ENCODE peak calls at places on chromosomes 11 and 22, in five cellular contexts. G is lower lobe of right lung, Z is mammary epithelial cell, N is neural progenitor cell, E is psoas muscle. I is an unnamed sample.

GRCh38 chr11:93407777-93408401 is 77.3 kb downstream of the DEUP1 start:
- DNase-seq in E (no peak), G (no peak), N (no peak), Z (peak; percentile 26), I (no peak)

GRCh38 chr11:16171882-16172281 is 184.5 kb downstream of the SOX6 start:
- DNase-seq in N (no peak), G (no peak), Z (no peak), E (no peak), I (no peak)

GRCh38 chr22:45504703-45505341 is 2.1 kb downstream of the FBLN1 start:
- DNase-seq in G (no peak), Z (peak; percentile 34), E (peak; percentile 79), N (peak; percentile 95), I (peak; percentile 65)

GRCh38 chr11:124745835-124746620 is 6.0 kb downstream of the VSIG2 start:
- DNase-seq in G (no peak), Z (no peak), N (peak; percentile 50), E (no peak), I (no peak)

GRCh38 chr11:5349550-5349949 is 1.8 kb upstream of the OR51B6 start:
- DNase-seq in E (no peak), N (no peak), G (no peak), Z (no peak), I (no peak)

GRCh38 chr11:15412054-15412453 is 297.3 kb downstream of the INSC start:
- DNase-seq in E (no peak), G (no peak), Z (peak; percentile 1), N (no peak), I (no peak)

GRCh38 chr22:37162221-37163095 is 12.7 kb upstream of the IL2RB start:
- DNase-seq in N (no peak), E (peak; percentile 34), Z (no peak), G (no peak), I (no peak)

GRCh38 chr22:50175921-50176849 is 5.7 kb downstream of the PANX2 start:
- DNase-seq in G (peak; percentile 31), E (peak; percentile 45), N (no peak), Z (no peak), I (no peak)

GRCh38 chr11:82494988-82495432 is 238.7 kb downstream of the FAM181B start:
- DNase-seq in G (no peak), N (peak; percentile 62), E (no peak), Z (peak; percentile 4), I (no peak)

GRCh38 chr11:2474059-2474901 is 29.5 kb downstream of the KCNQ1 start:
- DNase-seq in N (no peak), E (no peak), Z (no peak), G (peak; percentile 70), I (no peak)

GRCh38 chr11:102387056-102387781 is 40.2 kb downstream of the BIRC2 start:
- DNase-seq in N (no peak), Z (no peak), E (no peak), G (no peak), I (no peak)

GRCh38 chr11:36391062-36391461 is 95.0 kb downstream of the PRR5L start:
- DNase-seq in N (no peak), G (no peak), E (no peak), Z (no peak), I (no peak)

GRCh38 chr11:11171854-11172253 is 181.2 kb downstream of the CSNK2A3 start:
- DNase-seq in N (no peak), Z (no peak), G (no peak), E (no peak), I (no peak)

GRCh38 chr11:66607126-66607834 is 9.2 kb upstream of the RBM14 start:
- DNase-seq in E (peak; percentile 83), N (no peak), G (no peak), Z (peak; percentile 56), I (peak; percentile 86)

GRCh38 chr11:45089845-45090499 is 56.5 kb upstream of the PRDM11 start:
- DNase-seq in G (no peak), Z (peak; percentile 40), E (no peak), N (peak; percentile 63), I (no peak)

GRCh38 chr11:128949791-128950454 is 7.3 kb upstream of the TP53AIP1 start:
- DNase-seq in E (no peak), N (no peak), Z (no peak), G (no peak), I (no peak)

GRCh38 chr22:28882545-28882877 is 861 bp upstream of the ZNRF3 start:
- DNase-seq in N (no peak), G (no peak), E (no peak), Z (no peak), I (no peak)

GRCh38 chr11:129896062-129896461 is 684 bp upstream of the NFRKB start:
- DNase-seq in G (peak; percentile 57), N (no peak), E (no peak), Z (no peak), I (no peak)

GRCh38 chr11:66976048-66976467 is 954 bp downstream of the C11orf86 start:
- DNase-seq in G (no peak), Z (no peak), E (no peak), N (peak; percentile 76), I (no peak)

GRCh38 chr11:61832758-61833157 is 4.7 kb downstream of the FADS2 start:
- DNase-seq in E (no peak), N (no peak), Z (no peak), G (no peak), I (peak; percentile 61)

GRCh38 chr22:25172153-25172552 is 27.5 kb upstream of the CRYBB3 start:
- DNase-seq in N (no peak), G (no peak), Z (no peak), E (peak; percentile 46), I (no peak)

GRCh38 chr11:66568124-66568916 is at the start of gene CTSF:
- DNase-seq in Z (peak; percentile 62), E (peak; percentile 95), N (no peak), G (peak; percentile 92), I (peak; percentile 93)

GRCh38 chr11:133342453-133342852 is 189.8 kb downstream of the OPCML start:
- DNase-seq in E (no peak), Z (no peak), N (no peak), G (no peak), I (no peak)

GRCh38 chr22:44847380-44847779 is 95.0 kb downstream of the ARHGAP8 start:
- DNase-seq in N (no peak), Z (no peak), G (no peak), E (no peak), I (no peak)

GRCh38 chr11:125943661-125944349 is 2.0 kb upstream of the VSIG10L2 start:
- DNase-seq in G (no peak), Z (no peak), E (no peak), N (no peak), I (no peak)

GRCh38 chr11:125942276-125942611 is 3.6 kb upstream of the VSIG10L2 start:
- DNase-seq in E (no peak), N (no peak), G (no peak), Z (no peak), I (no peak)

GRCh38 chr11:125944350-125945010 is 1.4 kb upstream of the VSIG10L2 start:
- DNase-seq in Z (no peak), N (no peak), G (no peak), E (no peak), I (no peak)

GRCh38 chr11:125941606-125942275 is 4.1 kb upstream of the VSIG10L2 start:
- DNase-seq in G (peak; percentile 71), Z (peak; percentile 17), E (peak; percentile 74), N (peak; percentile 80), I (peak; percentile 55)

GRCh38 chr11:125942771-125943428 is 2.9 kb upstream of the VSIG10L2 start:
- DNase-seq in G (no peak), N (no peak), Z (no peak), E (no peak), I (peak; percentile 17)
- H3K4me3 ChIP-seq in G (no peak overlapping the region), N (no peak overlapping the region), Z (no peak overlapping the region), E (no peak overlapping the region), I (no peak overlapping the region)

GRCh38 chr22:31085928-31086327 is 4.8 kb downstream of the SMTN start:
- DNase-seq in N (no peak), Z (no peak), G (no peak), E (no peak), I (no peak)
- H3K27ac ChIP-seq in N (no peak overlapping the region), Z (peak overlapping the region; percentile 56), G (peak overlapping the region; percentile 98), E (peak overlapping the region; percentile 94), I (peak overlapping the region; percentile 74)

DNA sequence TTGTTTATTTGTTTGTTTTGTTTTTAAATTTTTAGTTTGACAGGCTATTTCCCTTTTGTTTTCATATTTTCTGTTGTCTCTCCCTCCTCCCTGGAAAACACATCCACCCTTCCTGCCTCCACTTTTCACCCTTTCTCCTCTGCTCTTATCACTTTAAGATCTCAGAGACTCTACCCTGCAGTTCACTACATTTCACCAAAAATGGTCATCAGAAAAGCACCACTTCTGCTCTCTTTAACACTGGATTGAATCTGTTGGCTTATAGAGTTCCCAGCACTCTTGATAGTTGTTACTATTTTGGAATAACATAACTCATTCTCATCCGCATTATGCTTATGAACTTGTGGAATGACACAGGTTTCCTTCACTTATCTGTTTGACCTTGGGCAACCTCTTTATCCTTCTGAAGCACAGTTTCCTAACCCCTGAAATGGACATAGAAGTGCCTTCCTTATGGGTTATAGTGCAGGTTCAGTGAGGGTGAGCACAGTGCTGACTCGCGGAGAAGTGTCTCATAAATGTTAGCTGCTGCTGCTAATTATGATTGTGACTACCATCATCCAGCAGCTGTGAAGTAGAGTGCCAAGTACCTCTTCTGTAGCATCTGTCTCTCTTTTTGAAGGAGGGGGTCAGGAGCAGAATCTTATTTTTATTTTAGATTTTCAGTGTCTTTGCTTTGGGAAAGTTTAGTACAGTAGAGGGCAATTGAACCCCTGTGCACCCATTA is 15.0 kb downstream of the TEAD1 start:
- DNase-seq in Z (no peak), N (no peak), G (no peak), E (no peak), I (no peak)
- H3K4me1 ChIP-seq in Z (peaks cover 79% of the 10 kb centered on the region), N (peaks cover 76% of the 10 kb centered on the region), G (peaks cover 38% of the 10 kb centered on the region), E (peaks cover 82% of the 10 kb centered on the region), I (peaks cover 9% of the 10 kb centered on the region)

GRCh38 chr11:117064275-117064674 is 34.0 kb downstream of the SIK3 start:
- DNase-seq in Z (peak; percentile 51), G (no peak), N (no peak), E (no peak), I (no peak)
- H3K4me3 ChIP-seq in Z (no peak overlapping the region), G (no peak overlapping the region), N (no peak overlapping the region), E (no peak overlapping the region), I (no peak overlapping the region)

GRCh38 chr22:35863432-35863831 is 145.8 kb downstream of the APOL5 start:
- DNase-seq in N (no peak), G (no peak), E (no peak), Z (no peak), I (no peak)
- H3K27ac ChIP-seq in N (no peak overlapping the region), G (no peak overlapping the region), E (peak overlapping the region; percentile 88), Z (no peak overlapping the region), I (no peak overlapping the region)

GRCh38 chr11:57787205-57787604 is 25.6 kb downstream of the CTNND1 start:
- DNase-seq in Z (no peak), G (no peak), E (no peak), N (no peak), I (no peak)
- H3K4me1 ChIP-seq in Z (peaks cover 49% of the 10 kb centered on the region), G (peaks cover 99% of the 10 kb centered on the region), E (peaks cover 31% of the 10 kb centered on the region), N (peaks cover 23% of the 10 kb centered on the region), I (peaks cover 5% of the 10 kb centered on the region)

I was measured in aorta.